ENCODE peak calls at places on chromosomes 4 and X, in eight cellular contexts. One of them, this sample, is unnamed.

GRCh38 chr4:55253911-55254593 is 92.0 kb upstream of the SRD5A3 start:
- DNase-seq in Calu3: no peak
- DNase-seq in progenitor cell of endocrine pancreas: no peak
- DNase-seq in K562: no peak
- DNase-seq in dorsolateral prefrontal cortex: no peak
- DNase-seq in tibial artery: no peak
- DNase-seq in suprapubic skin: no peak
- DNase-seq in astrocyte of the spinal cord: no peak
- DNase-seq in this sample: no peak

GRCh38 chr4:177242651-177243296 is 66.9 kb upstream of the NEIL3 start:
- DNase-seq in Calu3: no peak
- DNase-seq in progenitor cell of endocrine pancreas: no peak
- DNase-seq in K562: no peak
- DNase-seq in dorsolateral prefrontal cortex: no peak
- DNase-seq in tibial artery: no peak
- DNase-seq in suprapubic skin: no peak
- DNase-seq in astrocyte of the spinal cord: peak; percentile 19
- DNase-seq in this sample: no peak

GRCh38 chr4:161466321-161466720 is 697.5 kb downstream of the FSTL5 start:
- DNase-seq in Calu3: no peak
- DNase-seq in progenitor cell of endocrine pancreas: no peak
- DNase-seq in K562: no peak
- DNase-seq in dorsolateral prefrontal cortex: no peak
- DNase-seq in tibial artery: no peak
- DNase-seq in suprapubic skin: no peak
- DNase-seq in astrocyte of the spinal cord: no peak
- DNase-seq in this sample: no peak

GRCh38 chrX:40864972-40865371 is 129.6 kb upstream of the MED14 start:
- DNase-seq in Calu3: no peak
- DNase-seq in progenitor cell of endocrine pancreas: no peak
- DNase-seq in K562: no peak
- DNase-seq in dorsolateral prefrontal cortex: no peak
- DNase-seq in tibial artery: no peak
- DNase-seq in suprapubic skin: no peak
- DNase-seq in astrocyte of the spinal cord: peak; percentile 67
- DNase-seq in this sample: no peak

GRCh38 chr4:1713003-1713397 is 881 bp upstream of the SLBP start:
- DNase-seq in Calu3: peak; percentile 47
- DNase-seq in progenitor cell of endocrine pancreas: no peak
- DNase-seq in K562: no peak
- DNase-seq in dorsolateral prefrontal cortex: no peak
- DNase-seq in tibial artery: no peak
- DNase-seq in suprapubic skin: no peak
- DNase-seq in astrocyte of the spinal cord: no peak
- DNase-seq in this sample: no peak

GRCh38 chrX:40420899-40421729 is 159.7 kb upstream of the ATP6AP2 start:
- DNase-seq in Calu3: peak; percentile 13
- DNase-seq in progenitor cell of endocrine pancreas: no peak
- DNase-seq in K562: peak; percentile 8
- DNase-seq in dorsolateral prefrontal cortex: peak; percentile 54
- DNase-seq in tibial artery: no peak
- DNase-seq in suprapubic skin: no peak
- DNase-seq in astrocyte of the spinal cord: peak; percentile 71
- DNase-seq in this sample: no peak

GRCh38 chr4:88033309-88033708 is 25.9 kb downstream of the PKD2 start:
- DNase-seq in Calu3: peak; percentile 42
- DNase-seq in progenitor cell of endocrine pancreas: peak; percentile 20
- DNase-seq in K562: peak; percentile 71
- DNase-seq in dorsolateral prefrontal cortex: no peak
- DNase-seq in tibial artery: no peak
- DNase-seq in suprapubic skin: no peak
- DNase-seq in astrocyte of the spinal cord: peak; percentile 62
- DNase-seq in this sample: no peak

GRCh38 chr4:95283320-95283719 is 265.5 kb downstream of the UNC5C start:
- DNase-seq in Calu3: no peak
- DNase-seq in progenitor cell of endocrine pancreas: no peak
- DNase-seq in K562: peak; percentile 47
- DNase-seq in dorsolateral prefrontal cortex: no peak
- DNase-seq in tibial artery: no peak
- DNase-seq in suprapubic skin: no peak
- DNase-seq in astrocyte of the spinal cord: no peak
- DNase-seq in this sample: no peak

GRCh38 chr4:14874990-14875389 is 127.3 kb upstream of the CPEB2 start:
- DNase-seq in Calu3: no peak
- DNase-seq in progenitor cell of endocrine pancreas: no peak
- DNase-seq in K562: no peak
- DNase-seq in dorsolateral prefrontal cortex: no peak
- DNase-seq in tibial artery: no peak
- DNase-seq in suprapubic skin: no peak
- DNase-seq in astrocyte of the spinal cord: no peak
- DNase-seq in this sample: no peak

GRCh38 chr4:126701756-126702155 is 931.0 kb upstream of the INTU start:
- DNase-seq in Calu3: no peak
- DNase-seq in progenitor cell of endocrine pancreas: no peak
- DNase-seq in K562: no peak
- DNase-seq in dorsolateral prefrontal cortex: peak; percentile 11
- DNase-seq in tibial artery: no peak
- DNase-seq in suprapubic skin: no peak
- DNase-seq in astrocyte of the spinal cord: peak; percentile 70
- DNase-seq in this sample: no peak

GRCh38 chrX:40140706-40141499 is 43.1 kb upstream of the BCOR start:
- DNase-seq in Calu3: peak; percentile 23
- DNase-seq in progenitor cell of endocrine pancreas: no peak
- DNase-seq in K562: no peak
- DNase-seq in dorsolateral prefrontal cortex: no peak
- DNase-seq in tibial artery: peak; percentile 81
- DNase-seq in suprapubic skin: peak; percentile 72
- DNase-seq in astrocyte of the spinal cord: peak; percentile 50
- DNase-seq in this sample: no peak

GRCh38 chrX:130771230-130771629 is 131.8 kb downstream of the ENOX2 start:
- DNase-seq in Calu3: no peak
- DNase-seq in progenitor cell of endocrine pancreas: no peak
- DNase-seq in K562: no peak
- DNase-seq in dorsolateral prefrontal cortex: no peak
- DNase-seq in tibial artery: no peak
- DNase-seq in suprapubic skin: no peak
- DNase-seq in astrocyte of the spinal cord: no peak
- DNase-seq in this sample: no peak

GRCh38 chr4:123632646-123633045 is 236.1 kb downstream of the SPRY1 start:
- DNase-seq in Calu3: no peak
- DNase-seq in progenitor cell of endocrine pancreas: no peak
- DNase-seq in K562: no peak
- DNase-seq in dorsolateral prefrontal cortex: no peak
- DNase-seq in tibial artery: no peak
- DNase-seq in suprapubic skin: no peak
- DNase-seq in astrocyte of the spinal cord: no peak
- DNase-seq in this sample: no peak

GRCh38 chr4:80035336-80035735 is 37.7 kb downstream of the ANTXR2 start:
- DNase-seq in Calu3: no peak
- DNase-seq in progenitor cell of endocrine pancreas: no peak
- DNase-seq in K562: no peak
- DNase-seq in dorsolateral prefrontal cortex: no peak
- DNase-seq in tibial artery: no peak
- DNase-seq in suprapubic skin: no peak
- DNase-seq in astrocyte of the spinal cord: no peak
- DNase-seq in this sample: no peak

GRCh38 chrX:26309262-26309661 is 93.3 kb downstream of the MAGEB5 start:
- DNase-seq in Calu3: no peak
- DNase-seq in progenitor cell of endocrine pancreas: no peak
- DNase-seq in K562: no peak
- DNase-seq in dorsolateral prefrontal cortex: no peak
- DNase-seq in tibial artery: no peak
- DNase-seq in suprapubic skin: no peak
- DNase-seq in astrocyte of the spinal cord: no peak
- DNase-seq in this sample: no peak

GRCh38 chrX:5915783-5916182 is 312.9 kb downstream of the NLGN4X start:
- DNase-seq in Calu3: no peak
- DNase-seq in progenitor cell of endocrine pancreas: no peak
- DNase-seq in K562: no peak
- DNase-seq in dorsolateral prefrontal cortex: no peak
- DNase-seq in tibial artery: no peak
- DNase-seq in suprapubic skin: no peak
- DNase-seq in astrocyte of the spinal cord: no peak
- DNase-seq in this sample: no peak

GRCh38 chr4:1463088-1463926 is 57.1 kb upstream of the NKX1-1 start:
- DNase-seq in Calu3: no peak
- DNase-seq in progenitor cell of endocrine pancreas: no peak
- DNase-seq in K562: no peak
- DNase-seq in dorsolateral prefrontal cortex: no peak
- DNase-seq in tibial artery: peak; percentile 60
- DNase-seq in suprapubic skin: no peak
- DNase-seq in astrocyte of the spinal cord: no peak
- DNase-seq in this sample: no peak

GRCh38 chr4:114178392-114178791 is 198.9 kb upstream of the ARSJ start:
- DNase-seq in Calu3: no peak
- DNase-seq in progenitor cell of endocrine pancreas: no peak
- DNase-seq in K562: no peak
- DNase-seq in dorsolateral prefrontal cortex: no peak
- DNase-seq in tibial artery: no peak
- DNase-seq in suprapubic skin: no peak
- DNase-seq in astrocyte of the spinal cord: no peak
- DNase-seq in this sample: no peak

GRCh38 chr4:114184901-114185300 is 205.5 kb upstream of the ARSJ start:
- DNase-seq in Calu3: no peak
- DNase-seq in progenitor cell of endocrine pancreas: no peak
- DNase-seq in K562: no peak
- DNase-seq in dorsolateral prefrontal cortex: no peak
- DNase-seq in tibial artery: no peak
- DNase-seq in suprapubic skin: no peak
- DNase-seq in astrocyte of the spinal cord: no peak
- DNase-seq in this sample: no peak

DNA sequence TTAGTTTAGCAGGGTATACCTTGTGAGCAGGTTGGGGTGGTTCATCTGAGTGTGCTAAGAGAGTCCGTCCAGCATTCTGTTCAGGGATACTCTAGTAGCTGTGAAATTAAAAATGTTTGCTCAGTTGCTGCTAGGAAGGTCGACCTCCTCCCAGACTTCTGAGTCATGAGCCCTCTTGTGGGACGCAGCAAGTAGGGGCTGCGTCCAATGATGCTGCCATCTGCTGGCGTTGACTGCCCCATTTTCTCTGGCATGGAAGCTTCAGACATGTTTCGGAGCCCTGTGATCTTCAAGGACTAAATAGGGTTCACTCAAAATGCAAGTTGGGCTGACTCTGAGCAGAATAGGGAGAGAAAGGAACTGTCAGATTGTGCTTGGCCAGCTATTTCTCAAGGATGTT is 201.0 kb upstream of the ARSJ start:
- DNase-seq in Calu3: peak; percentile 59
- DNase-seq in progenitor cell of endocrine pancreas: no peak
- DNase-seq in K562: peak; percentile 6
- DNase-seq in dorsolateral prefrontal cortex: peak; percentile 21
- DNase-seq in tibial artery: no peak
- DNase-seq in suprapubic skin: no peak
- DNase-seq in astrocyte of the spinal cord: peak; percentile 91
- DNase-seq in this sample: no peak
- TF ChIP-seq CTCF in Calu3: peak; percentile 34
- TF ChIP-seq CTCF in progenitor cell of endocrine pancreas: peak; percentile 57
- TF ChIP-seq CTCF in K562: no peak
- TF ChIP-seq CTCF in dorsolateral prefrontal cortex: peak; percentile 52
- TF ChIP-seq CTCF in tibial artery: peak; percentile 45
- TF ChIP-seq CTCF in suprapubic skin: peak; percentile 36
- TF ChIP-seq CTCF in astrocyte of the spinal cord: peak; percentile 76
- TF ChIP-seq CTCF in this sample: peak; percentile 25

GRCh38 chrX:104117753-104118152 is 5.4 kb downstream of the ZCCHC18 start:
- DNase-seq in Calu3: no peak
- DNase-seq in progenitor cell of endocrine pancreas: no peak
- DNase-seq in K562: no peak
- DNase-seq in dorsolateral prefrontal cortex: no peak
- DNase-seq in tibial artery: no peak
- DNase-seq in suprapubic skin: no peak
- DNase-seq in astrocyte of the spinal cord: no peak
- DNase-seq in this sample: no peak
- TF ChIP-seq CTCF in Calu3: no peak
- TF ChIP-seq CTCF in progenitor cell of endocrine pancreas: no peak
- TF ChIP-seq CTCF in K562: no peak
- TF ChIP-seq CTCF in dorsolateral prefrontal cortex: no peak
- TF ChIP-seq CTCF in tibial artery: no peak
- TF ChIP-seq CTCF in suprapubic skin: no peak
- TF ChIP-seq CTCF in astrocyte of the spinal cord: no peak
- TF ChIP-seq CTCF in this sample: no peak

GRCh38 chrX:149871433-149871832 is 9.6 kb upstream of the MAGEA8 start:
- DNase-seq in Calu3: no peak
- DNase-seq in progenitor cell of endocrine pancreas: no peak
- DNase-seq in K562: no peak
- DNase-seq in dorsolateral prefrontal cortex: no peak
- DNase-seq in tibial artery: no peak
- DNase-seq in suprapubic skin: no peak
- DNase-seq in astrocyte of the spinal cord: no peak
- DNase-seq in this sample: no peak

GRCh38 chrX:149877157-149877556 is 3.8 kb upstream of the MAGEA8 start:
- DNase-seq in Calu3: no peak
- DNase-seq in progenitor cell of endocrine pancreas: no peak
- DNase-seq in K562: no peak
- DNase-seq in dorsolateral prefrontal cortex: no peak
- DNase-seq in tibial artery: no peak
- DNase-seq in suprapubic skin: no peak
- DNase-seq in astrocyte of the spinal cord: no peak
- DNase-seq in this sample: no peak

GRCh38 chrX:149870840-149871239 is 10.1 kb upstream of the MAGEA8 start:
- DNase-seq in Calu3: no peak
- DNase-seq in progenitor cell of endocrine pancreas: no peak
- DNase-seq in K562: no peak
- DNase-seq in dorsolateral prefrontal cortex: no peak
- DNase-seq in tibial artery: no peak
- DNase-seq in suprapubic skin: no peak
- DNase-seq in astrocyte of the spinal cord: no peak
- DNase-seq in this sample: no peak

GRCh38 chrX:149867488-149867887 is 13.5 kb upstream of the MAGEA8 start:
- DNase-seq in Calu3: no peak
- DNase-seq in progenitor cell of endocrine pancreas: no peak
- DNase-seq in K562: no peak
- DNase-seq in dorsolateral prefrontal cortex: no peak
- DNase-seq in tibial artery: no peak
- DNase-seq in suprapubic skin: no peak
- DNase-seq in astrocyte of the spinal cord: no peak
- DNase-seq in this sample: no peak

DNA sequence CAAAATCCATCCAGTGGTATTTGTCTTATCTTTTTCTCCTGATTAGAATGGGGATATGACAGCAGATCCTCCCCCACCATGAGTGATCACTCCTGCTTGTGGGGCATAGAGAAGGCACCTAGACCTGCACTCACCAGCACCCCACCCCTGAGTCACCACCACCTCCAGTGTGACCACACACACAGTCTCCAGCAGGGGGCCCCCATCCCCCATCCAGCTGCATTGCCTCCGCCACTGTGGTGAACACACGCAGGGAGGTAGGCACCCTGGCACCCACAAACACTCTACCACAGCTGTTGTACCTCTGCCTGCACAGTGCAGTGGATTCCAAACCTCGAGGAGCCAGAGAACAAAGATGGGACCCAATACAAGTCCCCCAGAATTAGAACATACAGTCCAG is 9.0 kb upstream of the MAGEA8 start:
- DNase-seq in Calu3: peak; percentile 69
- DNase-seq in progenitor cell of endocrine pancreas: no peak
- DNase-seq in K562: peak; percentile 71
- DNase-seq in dorsolateral prefrontal cortex: no peak
- DNase-seq in tibial artery: no peak
- DNase-seq in suprapubic skin: no peak
- DNase-seq in astrocyte of the spinal cord: no peak
- DNase-seq in this sample: no peak
- TF ChIP-seq CTCF in Calu3: peak; percentile 56
- TF ChIP-seq CTCF in progenitor cell of endocrine pancreas: peak; percentile 53
- TF ChIP-seq CTCF in K562: peak; percentile 78
- TF ChIP-seq CTCF in dorsolateral prefrontal cortex: no peak
- TF ChIP-seq CTCF in tibial artery: no peak
- TF ChIP-seq CTCF in suprapubic skin: no peak
- TF ChIP-seq CTCF in astrocyte of the spinal cord: peak; percentile 27
- TF ChIP-seq CTCF in this sample: no peak

GRCh38 chr4:118682928-118683327 is 2.3 kb upstream of the METTL14 start:
- DNase-seq in Calu3: peak; percentile 13
- DNase-seq in progenitor cell of endocrine pancreas: no peak
- DNase-seq in K562: peak; percentile 53
- DNase-seq in dorsolateral prefrontal cortex: no peak
- DNase-seq in tibial artery: no peak
- DNase-seq in suprapubic skin: no peak
- DNase-seq in astrocyte of the spinal cord: peak; percentile 14
- DNase-seq in this sample: no peak
- TF ChIP-seq CTCF in Calu3: peak; percentile 35
- TF ChIP-seq CTCF in progenitor cell of endocrine pancreas: peak; percentile 29
- TF ChIP-seq CTCF in K562: peak; percentile 58
- TF ChIP-seq CTCF in dorsolateral prefrontal cortex: peak; percentile 19
- TF ChIP-seq CTCF in tibial artery: peak; percentile 23
- TF ChIP-seq CTCF in suprapubic skin: peak; percentile 16
- TF ChIP-seq CTCF in astrocyte of the spinal cord: peak; percentile 54
- TF ChIP-seq CTCF in this sample: peak; percentile 38